ENCODE peak calls at places on chromosomes 2 and 18, in nine cellular contexts. One of them, this sample, is unnamed.

GRCh38 chr2:15189236-15189635 is 371.9 kb downstream of the NBAS start:
- DNase-seq in stomach: no peak
- DNase-seq in sigmoid colon: no peak
- DNase-seq in HCT116: no peak
- DNase-seq in esophagus squamous epithelium: no peak
- DNase-seq in suprapubic skin: no peak
- DNase-seq in transverse colon: no peak
- DNase-seq in ovary: no peak
- DNase-seq in thyroid gland: no peak
- DNase-seq in this sample: no peak

GRCh38 chr2:85758361-85759256 is 4.8 kb downstream of the ATOH8 start:
- DNase-seq in stomach: peak; percentile 42
- DNase-seq in sigmoid colon: no peak
- DNase-seq in HCT116: no peak
- DNase-seq in esophagus squamous epithelium: no peak
- DNase-seq in suprapubic skin: no peak
- DNase-seq in transverse colon: no peak
- DNase-seq in ovary: peak; percentile 36
- DNase-seq in thyroid gland: no peak
- DNase-seq in this sample: no peak

GRCh38 chr18:595068-595467 is 1.7 kb upstream of the CLUL1 start:
- DNase-seq in stomach: no peak
- DNase-seq in sigmoid colon: no peak
- DNase-seq in HCT116: no peak
- DNase-seq in esophagus squamous epithelium: no peak
- DNase-seq in suprapubic skin: no peak
- DNase-seq in transverse colon: no peak
- DNase-seq in ovary: no peak
- DNase-seq in thyroid gland: no peak
- DNase-seq in this sample: no peak

GRCh38 chr2:41933585-41934322 is 114.1 kb upstream of the PKDCC start:
- DNase-seq in stomach: no peak
- DNase-seq in sigmoid colon: no peak
- DNase-seq in HCT116: no peak
- DNase-seq in esophagus squamous epithelium: no peak
- DNase-seq in suprapubic skin: no peak
- DNase-seq in transverse colon: no peak
- DNase-seq in ovary: peak; percentile 57
- DNase-seq in thyroid gland: no peak
- DNase-seq in this sample: no peak

GRCh38 chr2:195202163-195202845 is 454.7 kb upstream of the SLC39A10 start:
- DNase-seq in stomach: no peak
- DNase-seq in sigmoid colon: no peak
- DNase-seq in HCT116: no peak
- DNase-seq in esophagus squamous epithelium: no peak
- DNase-seq in suprapubic skin: no peak
- DNase-seq in transverse colon: no peak
- DNase-seq in ovary: no peak
- DNase-seq in thyroid gland: no peak
- DNase-seq in this sample: no peak

GRCh38 chr2:38407111-38407682 is 30.1 kb upstream of the ATL2 start:
- DNase-seq in stomach: no peak
- DNase-seq in sigmoid colon: no peak
- DNase-seq in HCT116: no peak
- DNase-seq in esophagus squamous epithelium: no peak
- DNase-seq in suprapubic skin: no peak
- DNase-seq in transverse colon: no peak
- DNase-seq in ovary: peak; percentile 65
- DNase-seq in thyroid gland: no peak
- DNase-seq in this sample: peak; percentile 31

GRCh38 chr2:168744844-168745243 is 57.6 kb upstream of the NOSTRIN start:
- DNase-seq in stomach: no peak
- DNase-seq in sigmoid colon: no peak
- DNase-seq in HCT116: no peak
- DNase-seq in esophagus squamous epithelium: no peak
- DNase-seq in suprapubic skin: no peak
- DNase-seq in transverse colon: no peak
- DNase-seq in ovary: no peak
- DNase-seq in thyroid gland: no peak
- DNase-seq in this sample: no peak

GRCh38 chr18:59155140-59155539 is 15.5 kb downstream of the SEC11C start:
- DNase-seq in stomach: no peak
- DNase-seq in sigmoid colon: no peak
- DNase-seq in HCT116: no peak
- DNase-seq in esophagus squamous epithelium: no peak
- DNase-seq in suprapubic skin: no peak
- DNase-seq in transverse colon: no peak
- DNase-seq in ovary: no peak
- DNase-seq in thyroid gland: peak; percentile 16
- DNase-seq in this sample: no peak

GRCh38 chr18:28766027-28766426 is 589.1 kb upstream of the CDH2 start:
- DNase-seq in stomach: no peak
- DNase-seq in sigmoid colon: no peak
- DNase-seq in HCT116: no peak
- DNase-seq in esophagus squamous epithelium: no peak
- DNase-seq in suprapubic skin: no peak
- DNase-seq in transverse colon: no peak
- DNase-seq in ovary: no peak
- DNase-seq in thyroid gland: no peak
- DNase-seq in this sample: no peak

GRCh38 chr2:119641562-119642258 is 37.3 kb upstream of the TMEM177 start:
- DNase-seq in stomach: peak; percentile 73
- DNase-seq in sigmoid colon: peak; percentile 73
- DNase-seq in HCT116: peak; percentile 63
- DNase-seq in esophagus squamous epithelium: no peak
- DNase-seq in suprapubic skin: peak; percentile 72
- DNase-seq in transverse colon: peak; percentile 71
- DNase-seq in ovary: peak; percentile 78
- DNase-seq in thyroid gland: peak; percentile 70
- DNase-seq in this sample: peak; percentile 74

GRCh38 chr18:21179590-21180220 is 62.3 kb upstream of the GREB1L start:
- DNase-seq in stomach: peak; percentile 34
- DNase-seq in sigmoid colon: no peak
- DNase-seq in HCT116: peak; percentile 58
- DNase-seq in esophagus squamous epithelium: no peak
- DNase-seq in suprapubic skin: no peak
- DNase-seq in transverse colon: peak; percentile 35
- DNase-seq in ovary: peak; percentile 28
- DNase-seq in thyroid gland: peak; percentile 34
- DNase-seq in this sample: peak; percentile 52

GRCh38 chr2:141557329-141558098 is 573.3 kb downstream of the LRP1B start:
- DNase-seq in stomach: no peak
- DNase-seq in sigmoid colon: no peak
- DNase-seq in HCT116: no peak
- DNase-seq in esophagus squamous epithelium: no peak
- DNase-seq in suprapubic skin: no peak
- DNase-seq in transverse colon: no peak
- DNase-seq in ovary: no peak
- DNase-seq in thyroid gland: no peak
- DNase-seq in this sample: no peak

GRCh38 chr2:134029478-134029877 is 224.4 kb upstream of the MGAT5 start:
- DNase-seq in stomach: no peak
- DNase-seq in sigmoid colon: no peak
- DNase-seq in HCT116: no peak
- DNase-seq in esophagus squamous epithelium: no peak
- DNase-seq in suprapubic skin: no peak
- DNase-seq in transverse colon: no peak
- DNase-seq in ovary: no peak
- DNase-seq in thyroid gland: no peak
- DNase-seq in this sample: no peak

GRCh38 chr2:44940053-44940494 is 1.4 kb upstream of the SIX3 start:
- DNase-seq in stomach: no peak
- DNase-seq in sigmoid colon: no peak
- DNase-seq in HCT116: no peak
- DNase-seq in esophagus squamous epithelium: no peak
- DNase-seq in suprapubic skin: no peak
- DNase-seq in transverse colon: no peak
- DNase-seq in ovary: no peak
- DNase-seq in thyroid gland: no peak
- DNase-seq in this sample: no peak

GRCh38 chr2:88680916-88681315 is 10.6 kb upstream of the RPIA start:
- DNase-seq in stomach: no peak
- DNase-seq in sigmoid colon: no peak
- DNase-seq in HCT116: no peak
- DNase-seq in esophagus squamous epithelium: no peak
- DNase-seq in suprapubic skin: no peak
- DNase-seq in transverse colon: no peak
- DNase-seq in ovary: no peak
- DNase-seq in thyroid gland: no peak
- DNase-seq in this sample: no peak

GRCh38 chr2:168851674-168852320 is 38.4 kb downstream of the SPC25 start:
- DNase-seq in stomach: peak; percentile 28
- DNase-seq in sigmoid colon: no peak
- DNase-seq in HCT116: peak; percentile 29
- DNase-seq in esophagus squamous epithelium: no peak
- DNase-seq in suprapubic skin: no peak
- DNase-seq in transverse colon: no peak
- DNase-seq in ovary: peak; percentile 37
- DNase-seq in thyroid gland: peak; percentile 42
- DNase-seq in this sample: no peak

GRCh38 chr2:226791056-226791486 is 8.5 kb downstream of the IRS1 start:
- DNase-seq in stomach: no peak
- DNase-seq in sigmoid colon: peak; percentile 86
- DNase-seq in HCT116: no peak
- DNase-seq in esophagus squamous epithelium: no peak
- DNase-seq in suprapubic skin: no peak
- DNase-seq in transverse colon: peak; percentile 59
- DNase-seq in ovary: no peak
- DNase-seq in thyroid gland: peak; percentile 45
- DNase-seq in this sample: peak; percentile 52

GRCh38 chr2:8661736-8662135 is 20.1 kb upstream of the ID2 start:
- DNase-seq in stomach: no peak
- DNase-seq in sigmoid colon: peak; percentile 73
- DNase-seq in HCT116: no peak
- DNase-seq in esophagus squamous epithelium: no peak
- DNase-seq in suprapubic skin: no peak
- DNase-seq in transverse colon: no peak
- DNase-seq in ovary: no peak
- DNase-seq in thyroid gland: no peak
- DNase-seq in this sample: no peak

GRCh38 chr2:223772363-223772762 is 65.0 kb downstream of the AP1S3 start:
- DNase-seq in stomach: no peak
- DNase-seq in sigmoid colon: no peak
- DNase-seq in HCT116: no peak
- DNase-seq in esophagus squamous epithelium: no peak
- DNase-seq in suprapubic skin: no peak
- DNase-seq in transverse colon: no peak
- DNase-seq in ovary: no peak
- DNase-seq in thyroid gland: no peak
- DNase-seq in this sample: no peak

GRCh38 chr18:54224379-54225014 is at the start of gene MBD2:
- DNase-seq in stomach: peak; percentile 95
- DNase-seq in sigmoid colon: peak; percentile 97
- DNase-seq in HCT116: peak; percentile 89
- DNase-seq in esophagus squamous epithelium: peak; percentile 79
- DNase-seq in suprapubic skin: peak; percentile 94
- DNase-seq in transverse colon: peak; percentile 96
- DNase-seq in ovary: peak; percentile 95
- DNase-seq in thyroid gland: peak; percentile 95
- DNase-seq in this sample: peak; percentile 97
- TF ChIP-seq POLR2A in stomach: no peak
- TF ChIP-seq POLR2A in sigmoid colon: no peak
- TF ChIP-seq POLR2A in HCT116: peak; percentile 57
- TF ChIP-seq POLR2A in esophagus squamous epithelium: no peak
- TF ChIP-seq POLR2A in suprapubic skin: peak; percentile 44
- TF ChIP-seq POLR2A in transverse colon: peak; percentile 71
- TF ChIP-seq POLR2A in ovary: peak; percentile 36
- TF ChIP-seq POLR2A in thyroid gland: peak; percentile 21
- TF ChIP-seq POLR2A in this sample: peak; percentile 74

GRCh38 chr2:99072556-99072955 is 69.0 kb upstream of the C2orf15 start:
- DNase-seq in stomach: no peak
- DNase-seq in sigmoid colon: no peak
- DNase-seq in HCT116: no peak
- DNase-seq in esophagus squamous epithelium: no peak
- DNase-seq in suprapubic skin: no peak
- DNase-seq in transverse colon: no peak
- DNase-seq in ovary: no peak
- DNase-seq in thyroid gland: no peak
- DNase-seq in this sample: no peak

GRCh38 chr2:99067871-99068270 is 73.6 kb upstream of the C2orf15 start:
- DNase-seq in stomach: no peak
- DNase-seq in sigmoid colon: no peak
- DNase-seq in HCT116: no peak
- DNase-seq in esophagus squamous epithelium: no peak
- DNase-seq in suprapubic skin: no peak
- DNase-seq in transverse colon: no peak
- DNase-seq in ovary: no peak
- DNase-seq in thyroid gland: no peak
- DNase-seq in this sample: no peak

GRCh38 chr2:99066075-99066557 is 75.4 kb upstream of the C2orf15 start:
- DNase-seq in stomach: no peak
- DNase-seq in sigmoid colon: no peak
- DNase-seq in HCT116: peak; percentile 44
- DNase-seq in esophagus squamous epithelium: no peak
- DNase-seq in suprapubic skin: no peak
- DNase-seq in transverse colon: no peak
- DNase-seq in ovary: no peak
- DNase-seq in thyroid gland: no peak
- DNase-seq in this sample: no peak

GRCh38 chr2:99066602-99067001 is 74.9 kb upstream of the C2orf15 start:
- DNase-seq in stomach: peak; percentile 39
- DNase-seq in sigmoid colon: no peak
- DNase-seq in HCT116: peak; percentile 15
- DNase-seq in esophagus squamous epithelium: no peak
- DNase-seq in suprapubic skin: no peak
- DNase-seq in transverse colon: peak; percentile 38
- DNase-seq in ovary: no peak
- DNase-seq in thyroid gland: no peak
- DNase-seq in this sample: no peak
- TF ChIP-seq POLR2A in stomach: no peak
- TF ChIP-seq POLR2A in sigmoid colon: no peak
- TF ChIP-seq POLR2A in HCT116: no peak
- TF ChIP-seq POLR2A in esophagus squamous epithelium: no peak
- TF ChIP-seq POLR2A in suprapubic skin: no peak
- TF ChIP-seq POLR2A in transverse colon: peak; percentile 44
- TF ChIP-seq POLR2A in ovary: no peak
- TF ChIP-seq POLR2A in thyroid gland: no peak
- TF ChIP-seq POLR2A in this sample: no peak

GRCh38 chr2:137964066-137964858 is at the start of gene HNMT:
- DNase-seq in stomach: peak; percentile 58
- DNase-seq in sigmoid colon: peak; percentile 61
- DNase-seq in HCT116: no peak
- DNase-seq in esophagus squamous epithelium: no peak
- DNase-seq in suprapubic skin: peak; percentile 62
- DNase-seq in transverse colon: peak; percentile 64
- DNase-seq in ovary: peak; percentile 46
- DNase-seq in thyroid gland: peak; percentile 4
- DNase-seq in this sample: peak; percentile 43
- TF ChIP-seq POLR2A in stomach: no peak
- TF ChIP-seq POLR2A in sigmoid colon: no peak
- TF ChIP-seq POLR2A in HCT116: no peak
- TF ChIP-seq POLR2A in esophagus squamous epithelium: no peak
- TF ChIP-seq POLR2A in suprapubic skin: no peak
- TF ChIP-seq POLR2A in transverse colon: peak; percentile 46
- TF ChIP-seq POLR2A in ovary: no peak
- TF ChIP-seq POLR2A in thyroid gland: no peak
- TF ChIP-seq POLR2A in this sample: no peak

DNA sequence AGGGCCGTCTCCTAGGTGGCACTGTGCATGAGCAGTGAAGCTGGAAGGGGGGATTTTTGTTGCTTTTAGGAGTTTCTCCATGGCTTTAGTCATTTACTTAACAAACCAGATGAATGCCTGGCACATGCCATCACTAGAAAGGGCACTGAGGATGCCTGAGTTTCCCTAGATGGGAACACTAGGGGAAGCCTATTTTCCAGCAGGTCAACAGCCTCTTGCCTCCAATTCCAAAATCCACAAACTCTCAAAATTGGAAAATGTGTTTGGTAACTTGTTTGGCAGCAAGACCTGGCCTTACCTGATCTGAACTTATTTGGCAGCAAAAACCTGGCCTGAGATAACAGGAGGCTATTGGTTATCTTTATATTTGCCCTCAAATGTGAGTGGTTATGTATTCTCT is 2.6 kb downstream of the LIPG start:
- DNase-seq in stomach: no peak
- DNase-seq in sigmoid colon: no peak
- DNase-seq in HCT116: no peak
- DNase-seq in esophagus squamous epithelium: no peak
- DNase-seq in suprapubic skin: no peak
- DNase-seq in transverse colon: no peak
- DNase-seq in ovary: no peak
- DNase-seq in thyroid gland: no peak
- DNase-seq in this sample: no peak
- TF ChIP-seq POLR2A in stomach: no peak
- TF ChIP-seq POLR2A in sigmoid colon: no peak
- TF ChIP-seq POLR2A in HCT116: no peak
- TF ChIP-seq POLR2A in esophagus squamous epithelium: no peak
- TF ChIP-seq POLR2A in suprapubic skin: no peak
- TF ChIP-seq POLR2A in transverse colon: no peak
- TF ChIP-seq POLR2A in ovary: no peak
- TF ChIP-seq POLR2A in thyroid gland: no peak
- TF ChIP-seq POLR2A in this sample: no peak